ENCODE peak calls at places on chromosome 17, in five cellular contexts. One of them, this sample, is unnamed.

GRCh38 chr17:65181237-65182061 is 44.3 kb downstream of the RGS9 start:
- DNase-seq in hepatocyte: no peak
- DNase-seq in cardiac muscle cell: no peak
- DNase-seq in BJ: no peak
- DNase-seq in effector memory CD4-positive, alpha-beta T cell: no peak
- DNase-seq in this sample: no peak

GRCh38 chr17:1733047-1733357 is 8.5 kb downstream of the WDR81 start:
- DNase-seq in hepatocyte: no peak
- DNase-seq in cardiac muscle cell: no peak
- DNase-seq in BJ: no peak
- DNase-seq in effector memory CD4-positive, alpha-beta T cell: no peak
- DNase-seq in this sample: no peak

GRCh38 chr17:14165672-14166071 is 71.0 kb downstream of the CDRT15 start:
- DNase-seq in hepatocyte: no peak
- DNase-seq in cardiac muscle cell: no peak
- DNase-seq in BJ: no peak
- DNase-seq in effector memory CD4-positive, alpha-beta T cell: no peak
- DNase-seq in this sample: no peak

GRCh38 chr17:16439867-16440351 is 24.5 kb downstream of the TRPV2 start:
- DNase-seq in hepatocyte: no peak
- DNase-seq in cardiac muscle cell: no peak
- DNase-seq in BJ: no peak
- DNase-seq in effector memory CD4-positive, alpha-beta T cell: no peak
- DNase-seq in this sample: no peak

GRCh38 chr17:55969577-55969976 is 183.7 kb upstream of the ANKFN1 start:
- DNase-seq in hepatocyte: no peak
- DNase-seq in cardiac muscle cell: no peak
- DNase-seq in BJ: no peak
- DNase-seq in effector memory CD4-positive, alpha-beta T cell: no peak
- DNase-seq in this sample: peak; percentile 10

GRCh38 chr17:22506231-22506630 is 813.9 kb downstream of the KCNJ18 start:
- DNase-seq in hepatocyte: no peak
- DNase-seq in cardiac muscle cell: no peak
- DNase-seq in BJ: no peak
- DNase-seq in effector memory CD4-positive, alpha-beta T cell: no peak
- DNase-seq in this sample: no peak

GRCh38 chr17:273994-274832 is 78.4 kb downstream of the RPH3AL start:
- DNase-seq in hepatocyte: no peak
- DNase-seq in cardiac muscle cell: no peak
- DNase-seq in BJ: no peak
- DNase-seq in effector memory CD4-positive, alpha-beta T cell: no peak
- DNase-seq in this sample: no peak

GRCh38 chr17:12979826-12980500 is 37.9 kb downstream of the ELAC2 start:
- DNase-seq in hepatocyte: no peak
- DNase-seq in cardiac muscle cell: no peak
- DNase-seq in BJ: no peak
- DNase-seq in effector memory CD4-positive, alpha-beta T cell: no peak
- DNase-seq in this sample: no peak

GRCh38 chr17:75725504-75725903 is 4.2 kb downstream of the ITGB4 start:
- DNase-seq in hepatocyte: no peak
- DNase-seq in cardiac muscle cell: no peak
- DNase-seq in BJ: no peak
- DNase-seq in effector memory CD4-positive, alpha-beta T cell: no peak
- DNase-seq in this sample: no peak

GRCh38 chr17:57486978-57487377 is 230.7 kb downstream of the MSI2 start:
- DNase-seq in hepatocyte: no peak
- DNase-seq in cardiac muscle cell: no peak
- DNase-seq in BJ: no peak
- DNase-seq in effector memory CD4-positive, alpha-beta T cell: no peak
- DNase-seq in this sample: no peak

GRCh38 chr17:30961213-30962188 is 9.3 kb upstream of the RNF135 start:
- DNase-seq in hepatocyte: no peak
- DNase-seq in cardiac muscle cell: no peak
- DNase-seq in BJ: no peak
- DNase-seq in effector memory CD4-positive, alpha-beta T cell: no peak
- DNase-seq in this sample: no peak

GRCh38 chr17:199806-200603 is 18.6 kb upstream of the DOC2B start:
- DNase-seq in hepatocyte: no peak
- DNase-seq in cardiac muscle cell: no peak
- DNase-seq in BJ: no peak
- DNase-seq in effector memory CD4-positive, alpha-beta T cell: no peak
- DNase-seq in this sample: no peak

GRCh38 chr17:48522031-48522593 is 8.7 kb downstream of the HOXB1 start:
- DNase-seq in hepatocyte: no peak
- DNase-seq in cardiac muscle cell: peak; percentile 87
- DNase-seq in BJ: no peak
- DNase-seq in effector memory CD4-positive, alpha-beta T cell: no peak
- DNase-seq in this sample: no peak

GRCh38 chr17:1961187-1961586 is 63.9 kb downstream of the RTN4RL1 start:
- DNase-seq in hepatocyte: no peak
- DNase-seq in cardiac muscle cell: no peak
- DNase-seq in BJ: no peak
- DNase-seq in effector memory CD4-positive, alpha-beta T cell: no peak
- DNase-seq in this sample: peak; percentile 94

GRCh38 chr17:21742326-21742725 is 50.0 kb downstream of the KCNJ18 start:
- DNase-seq in hepatocyte: no peak
- DNase-seq in cardiac muscle cell: no peak
- DNase-seq in BJ: no peak
- DNase-seq in effector memory CD4-positive, alpha-beta T cell: no peak
- DNase-seq in this sample: no peak

GRCh38 chr17:64599187-64599676 is 62.9 kb downstream of the SMURF2 start:
- DNase-seq in hepatocyte: no peak
- DNase-seq in cardiac muscle cell: no peak
- DNase-seq in BJ: no peak
- DNase-seq in effector memory CD4-positive, alpha-beta T cell: peak; percentile 13
- DNase-seq in this sample: no peak

GRCh38 chr17:80248001-80248893 is 12.4 kb upstream of the RNF213 start:
- DNase-seq in hepatocyte: no peak
- DNase-seq in cardiac muscle cell: no peak
- DNase-seq in BJ: no peak
- DNase-seq in effector memory CD4-positive, alpha-beta T cell: no peak
- DNase-seq in this sample: no peak

GRCh38 chr17:2388705-2389099 is 12.2 kb downstream of the MNT start:
- DNase-seq in hepatocyte: no peak
- DNase-seq in cardiac muscle cell: no peak
- DNase-seq in BJ: no peak
- DNase-seq in effector memory CD4-positive, alpha-beta T cell: no peak
- DNase-seq in this sample: peak; percentile 75

GRCh38 chr17:354651-355556 is 2.3 kb upstream of the RPH3AL start:
- DNase-seq in hepatocyte: no peak
- DNase-seq in cardiac muscle cell: peak; percentile 31
- DNase-seq in BJ: no peak
- DNase-seq in effector memory CD4-positive, alpha-beta T cell: no peak
- DNase-seq in this sample: no peak

GRCh38 chr17:83133302-83134121 is 54.1 kb downstream of the METRNL start:
- DNase-seq in hepatocyte: no peak
- DNase-seq in cardiac muscle cell: no peak
- DNase-seq in BJ: no peak
- DNase-seq in effector memory CD4-positive, alpha-beta T cell: no peak
- DNase-seq in this sample: no peak

GRCh38 chr17:15453782-15454181 is 13.6 kb downstream of the CDRT4 start:
- DNase-seq in hepatocyte: no peak
- DNase-seq in cardiac muscle cell: no peak
- DNase-seq in BJ: no peak
- DNase-seq in effector memory CD4-positive, alpha-beta T cell: no peak
- DNase-seq in this sample: no peak

GRCh38 chr17:62101090-62101489 is 36.0 kb upstream of the MED13 start:
- DNase-seq in hepatocyte: no peak
- DNase-seq in cardiac muscle cell: no peak
- DNase-seq in BJ: no peak
- DNase-seq in effector memory CD4-positive, alpha-beta T cell: no peak
- DNase-seq in this sample: no peak

GRCh38 chr17:76733618-76733957 is 3.5 kb downstream of the SRSF2 start:
- DNase-seq in hepatocyte: no peak
- DNase-seq in cardiac muscle cell: no peak
- DNase-seq in BJ: no peak
- DNase-seq in effector memory CD4-positive, alpha-beta T cell: no peak
- DNase-seq in this sample: no peak

GRCh38 chr17:46947236-46947635 is 24.3 kb downstream of the GOSR2 start:
- DNase-seq in hepatocyte: no peak
- DNase-seq in cardiac muscle cell: no peak
- DNase-seq in BJ: no peak
- DNase-seq in effector memory CD4-positive, alpha-beta T cell: no peak
- DNase-seq in this sample: no peak

GRCh38 chr17:81367171-81367570 is 28.1 kb upstream of the BAHCC1 start:
- DNase-seq in hepatocyte: no peak
- DNase-seq in cardiac muscle cell: no peak
- DNase-seq in BJ: no peak
- DNase-seq in effector memory CD4-positive, alpha-beta T cell: no peak
- DNase-seq in this sample: no peak

GRCh38 chr17:78142113-78142861 is 3.9 kb upstream of the C17orf99 start:
- DNase-seq in hepatocyte: peak; percentile 79
- DNase-seq in cardiac muscle cell: no peak
- DNase-seq in BJ: no peak
- DNase-seq in effector memory CD4-positive, alpha-beta T cell: no peak
- DNase-seq in this sample: peak; percentile 61

GRCh38 chr17:59762022-59762825 is 54.8 kb downstream of the VMP1 start:
- DNase-seq in hepatocyte: no peak
- DNase-seq in cardiac muscle cell: no peak
- DNase-seq in BJ: no peak
- DNase-seq in effector memory CD4-positive, alpha-beta T cell: no peak
- DNase-seq in this sample: no peak

GRCh38 chr17:82882715-82883446 is 43.1 kb upstream of the ZNF750 start:
- DNase-seq in hepatocyte: peak; percentile 51
- DNase-seq in cardiac muscle cell: no peak
- DNase-seq in BJ: no peak
- DNase-seq in effector memory CD4-positive, alpha-beta T cell: peak; percentile 87
- DNase-seq in this sample: no peak

GRCh38 chr17:2796164-2797140 is at the start of gene RAP1GAP2:
- DNase-seq in hepatocyte: no peak
- DNase-seq in cardiac muscle cell: no peak
- DNase-seq in BJ: no peak
- DNase-seq in effector memory CD4-positive, alpha-beta T cell: peak; percentile 71
- DNase-seq in this sample: no peak

GRCh38 chr17:38903404-38903803 is 22.0 kb upstream of the LASP1NB start:
- DNase-seq in hepatocyte: no peak
- DNase-seq in cardiac muscle cell: no peak
- DNase-seq in BJ: no peak
- DNase-seq in effector memory CD4-positive, alpha-beta T cell: no peak
- DNase-seq in this sample: no peak

GRCh38 chr17:38567350-38567749 is 38.4 kb downstream of the SRCIN1 start:
- DNase-seq in hepatocyte: no peak
- DNase-seq in cardiac muscle cell: no peak
- DNase-seq in BJ: no peak
- DNase-seq in effector memory CD4-positive, alpha-beta T cell: no peak
- DNase-seq in this sample: no peak

GRCh38 chr17:50905460-50905803 is 39.3 kb upstream of the TOB1 start:
- DNase-seq in hepatocyte: peak; percentile 73
- DNase-seq in cardiac muscle cell: no peak
- DNase-seq in BJ: no peak
- DNase-seq in effector memory CD4-positive, alpha-beta T cell: no peak
- DNase-seq in this sample: peak; percentile 66
- H3K4me3 ChIP-seq in hepatocyte: no peak overlapping the region
- H3K4me3 ChIP-seq in cardiac muscle cell: no peak overlapping the region
- H3K4me3 ChIP-seq in BJ: no peak overlapping the region
- H3K4me3 ChIP-seq in effector memory CD4-positive, alpha-beta T cell: no peak overlapping the region
- H3K4me3 ChIP-seq in this sample: no peak overlapping the region

GRCh38 chr17:49762148-49762941 is 1.6 kb downstream of the FAM117A start:
- DNase-seq in hepatocyte: no peak
- DNase-seq in cardiac muscle cell: no peak
- DNase-seq in BJ: no peak
- DNase-seq in effector memory CD4-positive, alpha-beta T cell: no peak
- DNase-seq in this sample: no peak
- H3K4me3 ChIP-seq in hepatocyte: no peak overlapping the region
- H3K4me3 ChIP-seq in cardiac muscle cell: peak overlapping the region; percentile 86
- H3K4me3 ChIP-seq in BJ: no peak overlapping the region
- H3K4me3 ChIP-seq in effector memory CD4-positive, alpha-beta T cell: peak overlapping the region; percentile 65
- H3K4me3 ChIP-seq in this sample: no peak overlapping the region

GRCh38 chr17:50432125-50432762 is 6.2 kb downstream of the ACSF2 start:
- DNase-seq in hepatocyte: no peak
- DNase-seq in cardiac muscle cell: no peak
- DNase-seq in BJ: no peak
- DNase-seq in effector memory CD4-positive, alpha-beta T cell: no peak
- DNase-seq in this sample: no peak

GRCh38 chr17:50431219-50431618 is 5.2 kb downstream of the ACSF2 start:
- DNase-seq in hepatocyte: no peak
- DNase-seq in cardiac muscle cell: peak; percentile 28
- DNase-seq in BJ: no peak
- DNase-seq in effector memory CD4-positive, alpha-beta T cell: no peak
- DNase-seq in this sample: peak; percentile 41

GRCh38 chr17:50429793-50430192 is 3.8 kb downstream of the ACSF2 start:
- DNase-seq in hepatocyte: no peak
- DNase-seq in cardiac muscle cell: no peak
- DNase-seq in BJ: no peak
- DNase-seq in effector memory CD4-positive, alpha-beta T cell: no peak
- DNase-seq in this sample: no peak

GRCh38 chr17:50428831-50429424 is 2.9 kb downstream of the ACSF2 start:
- DNase-seq in hepatocyte: peak; percentile 79
- DNase-seq in cardiac muscle cell: no peak
- DNase-seq in BJ: no peak
- DNase-seq in effector memory CD4-positive, alpha-beta T cell: no peak
- DNase-seq in this sample: no peak

GRCh38 chr17:50430731-50431130 is 4.7 kb downstream of the ACSF2 start:
- DNase-seq in hepatocyte: no peak
- DNase-seq in cardiac muscle cell: no peak
- DNase-seq in BJ: no peak
- DNase-seq in effector memory CD4-positive, alpha-beta T cell: no peak
- DNase-seq in this sample: no peak
- H3K4me3 ChIP-seq in hepatocyte: no peak overlapping the region
- H3K4me3 ChIP-seq in cardiac muscle cell: no peak overlapping the region
- H3K4me3 ChIP-seq in BJ: no peak overlapping the region
- H3K4me3 ChIP-seq in effector memory CD4-positive, alpha-beta T cell: no peak overlapping the region
- H3K4me3 ChIP-seq in this sample: no peak overlapping the region

DNA sequence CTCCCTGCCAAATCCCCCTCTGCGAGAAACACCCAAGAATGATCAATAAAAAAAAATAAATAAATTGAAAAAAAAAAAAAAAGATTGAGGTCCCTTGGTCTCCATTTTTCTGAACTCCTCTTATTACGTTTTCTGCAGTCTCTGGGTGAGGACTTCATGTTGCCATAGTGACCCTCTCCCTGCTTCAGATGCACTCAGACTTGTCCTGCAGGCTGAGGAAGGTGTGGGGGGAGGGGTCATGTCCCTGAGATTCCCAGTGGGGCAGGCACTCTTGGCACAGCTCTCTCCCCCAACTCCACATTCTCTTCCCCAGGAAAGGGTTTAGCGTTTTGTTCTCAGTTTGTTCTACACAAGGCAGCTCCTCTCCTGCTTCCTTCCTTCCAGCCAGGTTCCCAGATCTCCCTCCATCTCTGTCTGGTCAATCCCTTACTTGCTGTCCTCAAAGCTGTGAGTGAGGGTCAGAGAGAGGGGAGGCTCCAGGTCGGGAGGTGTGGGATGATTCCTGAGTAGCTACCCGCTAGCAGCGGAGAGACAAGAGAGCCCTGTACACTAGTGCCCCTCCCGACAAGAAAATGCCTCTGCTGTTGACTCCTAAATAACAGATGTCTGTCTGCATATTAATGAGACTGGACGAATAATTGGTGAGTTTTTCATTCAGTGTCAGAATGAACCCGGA is 9.1 kb downstream of the RND2 start:
- DNase-seq in hepatocyte: no peak
- DNase-seq in cardiac muscle cell: peak; percentile 54
- DNase-seq in BJ: no peak
- DNase-seq in effector memory CD4-positive, alpha-beta T cell: no peak
- DNase-seq in this sample: peak; percentile 84
- H3K4me3 ChIP-seq in hepatocyte: no peak overlapping the region
- H3K4me3 ChIP-seq in cardiac muscle cell: no peak overlapping the region
- H3K4me3 ChIP-seq in BJ: no peak overlapping the region
- H3K4me3 ChIP-seq in effector memory CD4-positive, alpha-beta T cell: no peak overlapping the region
- H3K4me3 ChIP-seq in this sample: no peak overlapping the region

GRCh38 chr17:8574687-8575086 is 55.8 kb downstream of the MYH10 start:
- DNase-seq in hepatocyte: no peak
- DNase-seq in cardiac muscle cell: no peak
- DNase-seq in BJ: no peak
- DNase-seq in effector memory CD4-positive, alpha-beta T cell: no peak
- DNase-seq in this sample: peak; percentile 35
- H3K4me3 ChIP-seq in hepatocyte: no peak overlapping the region
- H3K4me3 ChIP-seq in cardiac muscle cell: no peak overlapping the region
- H3K4me3 ChIP-seq in BJ: no peak overlapping the region
- H3K4me3 ChIP-seq in effector memory CD4-positive, alpha-beta T cell: no peak overlapping the region
- H3K4me3 ChIP-seq in this sample: no peak overlapping the region